ENCODE peak calls at places on chromosomes 6 and 20, in nine cellular contexts. H is T-helper 2 cell; V is BE2C; G is Calu3; B is BJ; C is mammary epithelial cell; Y is AG20443; S is naive thymus-derived CD8-positive, alpha-beta T cell; R is cardiac muscle cell. O is an unnamed sample.

GRCh38 chr6:169839493-169839892 is 88.1 kb downstream of the ERMARD start:
- DNase-seq in H (no peak), V (no peak), G (no peak), B (no peak), C (no peak), Y (no peak), S (no peak), R (no peak), O (no peak)

GRCh38 chr6:151442359-151442758 is 9.6 kb downstream of the RMND1 start:
- DNase-seq in H (no peak), V (no peak), G (no peak), B (no peak), C (no peak), Y (no peak), S (no peak), R (no peak), O (no peak)

GRCh38 chr6:138972226-138972665 is 15.8 kb downstream of the REPS1 start:
- DNase-seq in H (no peak), V (peak), G (no peak), B (no peak), C (peak), Y (no peak), S (no peak), R (no peak), O (no peak)

GRCh38 chr6:116398366-116399005 is 27.7 kb downstream of the DSE start:
- DNase-seq in H (no peak), V (no peak), G (peak), B (no peak), C (peak), Y (no peak), S (no peak), R (no peak), O (no peak)

GRCh38 chr6:56992703-56993102 is 37.8 kb downstream of the BEND6 start:
- DNase-seq in H (no peak), V (no peak), G (no peak), B (no peak), C (no peak), Y (no peak), S (no peak), R (no peak), O (no peak)

GRCh38 chr20:11117808-11118528 is 444.2 kb upstream of the JAG1 start:
- DNase-seq in H (no peak), V (no peak), G (peak), B (no peak), C (peak), Y (peak), S (no peak), R (no peak), O (no peak)

GRCh38 chr6:125558907-125559306 is 190.5 kb upstream of the HEY2 start:
- DNase-seq in H (no peak), V (no peak), G (no peak), B (no peak), C (peak), Y (no peak), S (no peak), R (peak), O (no peak)

GRCh38 chr6:140850438-140850837 is 1282.3 kb upstream of the GJE1 start:
- DNase-seq in H (no peak), V (no peak), G (no peak), B (peak), C (peak), Y (peak), S (no peak), R (no peak), O (no peak)

GRCh38 chr20:41249781-41250281 is 67.7 kb downstream of the ZHX3 start:
- DNase-seq in H (no peak), V (peak), G (peak), B (no peak), C (peak), Y (peak), S (no peak), R (peak), O (no peak)

GRCh38 chr6:32298632-32299336 is 72.9 kb downstream of the TSBP1 start:
- DNase-seq in H (no peak), V (no peak), G (no peak), B (peak), C (no peak), Y (no peak), S (no peak), R (no peak), O (no peak)

GRCh38 chr6:78917788-78918187 is 50.4 kb downstream of the IRAK1BP1 start:
- DNase-seq in H (no peak), V (no peak), G (no peak), B (no peak), C (no peak), Y (no peak), S (no peak), R (no peak), O (no peak)

GRCh38 chr6:44043479-44044153 is 83.6 kb downstream of the MRPL14 start:
- DNase-seq in H (no peak), V (peak), G (peak), B (no peak), C (no peak), Y (no peak), S (no peak), R (no peak), O (no peak)

GRCh38 chr6:203663-204062 is 88.6 kb upstream of the DUSP22 start:
- DNase-seq in H (no peak), V (no peak), G (no peak), B (no peak), C (no peak), Y (no peak), S (no peak), R (no peak), O (no peak)

GRCh38 chr6:17318435-17319165 is 37.4 kb downstream of the RBM24 start:
- DNase-seq in H (no peak), V (no peak), G (no peak), B (no peak), C (no peak), Y (no peak), S (no peak), R (no peak), O (no peak)